ENCODE peak calls at places on chromosome 1, in six cellular contexts. M, U, A, I, V and Q are unnamed samples.

GRCh38 chr1:1116701-1117468 is 996 bp upstream of the C1orf159 start:
- DNase-seq in V (no peak), I (no peak), U (no peak), M (no peak), A (no peak), Q (no peak)

GRCh38 chr1:181038399-181038873 is 4.7 kb downstream of the MR1 start:
- DNase-seq in M (no peak), V (no peak), A (no peak), U (no peak), I (peak), Q (peak)

GRCh38 chr1:155083865-155084721 is 5.5 kb downstream of the EFNA3 start:
- DNase-seq in V (no peak), M (no peak), I (peak), A (no peak), U (no peak), Q (peak)

GRCh38 chr1:86705633-86705985 is 1.2 kb downstream of the SH3GLB1 start:
- DNase-seq in A (no peak), M (no peak), V (no peak), I (no peak), U (no peak), Q (peak)

GRCh38 chr1:36408479-36408878 is 10.8 kb upstream of the LSM10 start:
- DNase-seq in V (no peak), M (no peak), A (no peak), U (no peak), I (no peak), Q (no peak)

GRCh38 chr1:218374401-218374848 is 29.3 kb downstream of the TGFB2 start:
- DNase-seq in A (no peak), I (no peak), M (no peak), V (no peak), U (no peak), Q (no peak)

GRCh38 chr1:246769306-246769705 is 45.1 kb downstream of the SCCPDH start:
- DNase-seq in M (peak), A (no peak), V (peak), I (no peak), U (no peak), Q (no peak)

GRCh38 chr1:244801246-244801645 is 34.2 kb upstream of the COX20 start:
- DNase-seq in M (no peak), V (no peak), A (no peak), U (no peak), I (peak), Q (no peak)

GRCh38 chr1:206578115-206578935 is 33.9 kb downstream of the EIF2D start:
- DNase-seq in I (no peak), A (no peak), V (no peak), M (no peak), U (no peak), Q (no peak)

GRCh38 chr1:22212400-22213233 is 69.7 kb upstream of the WNT4 start:
- DNase-seq in A (no peak), U (no peak), M (no peak), I (no peak), V (no peak), Q (no peak)

GRCh38 chr1:18739408-18739807 is 108.8 kb downstream of the PAX7 start:
- DNase-seq in V (no peak), A (no peak), M (no peak), U (no peak), I (no peak), Q (no peak)

GRCh38 chr1:233489436-233489835 is 124.5 kb upstream of the KCNK1 start:
- DNase-seq in V (no peak), A (no peak), U (no peak), I (no peak), M (no peak), Q (no peak)